ENCODE peak calls at places on chromosome 12, in seven cellular contexts. One of them, this sample, is unnamed. For H3K4me1, the result is how much of the 10 kb centered on the place peaks cover.

GRCh38 chr12:19121449-19122018 is 8.0 kb upstream of the PLEKHA5 start:
- DNase-seq in transverse colon: no peak
- DNase-seq in testis: no peak
- DNase-seq in lower lobe of right lung: no peak
- DNase-seq in aorta: no peak
- DNase-seq in pancreas: no peak
- DNase-seq in uterus: no peak
- DNase-seq in this sample: no peak

GRCh38 chr12:25712169-25712568 is 159.1 kb upstream of the LMNTD1 start:
- DNase-seq in lower lobe of right lung: no peak
- DNase-seq in testis: no peak
- DNase-seq in pancreas: no peak
- DNase-seq in aorta: no peak
- DNase-seq in transverse colon: no peak
- DNase-seq in uterus: no peak
- DNase-seq in this sample: no peak

GRCh38 chr12:12017135-12017581 is 53.6 kb upstream of the BCL2L14 start:
- DNase-seq in lower lobe of right lung: no peak
- DNase-seq in transverse colon: no peak
- DNase-seq in testis: no peak
- DNase-seq in aorta: no peak
- DNase-seq in uterus: no peak
- DNase-seq in pancreas: no peak
- DNase-seq in this sample: no peak

GRCh38 chr12:115042341-115042740 is 358.4 kb upstream of the TBX3 start:
- DNase-seq in transverse colon: no peak
- DNase-seq in pancreas: no peak
- DNase-seq in uterus: no peak
- DNase-seq in lower lobe of right lung: no peak
- DNase-seq in testis: no peak
- DNase-seq in aorta: no peak
- DNase-seq in this sample: no peak

GRCh38 chr12:46221255-46222128 is 47.4 kb downstream of the SLC38A1 start:
- DNase-seq in testis: no peak
- DNase-seq in uterus: no peak
- DNase-seq in pancreas: no peak
- DNase-seq in lower lobe of right lung: no peak
- DNase-seq in transverse colon: no peak
- DNase-seq in aorta: no peak
- DNase-seq in this sample: no peak

GRCh38 chr12:111180830-111181726 is 187.8 kb downstream of the PHETA1 start:
- DNase-seq in lower lobe of right lung: peak
- DNase-seq in pancreas: peak
- DNase-seq in aorta: peak
- DNase-seq in uterus: peak
- DNase-seq in testis: peak
- DNase-seq in transverse colon: peak
- DNase-seq in this sample: peak

GRCh38 chr12:49867580-49868341 is 24.9 kb upstream of the BCDIN3D start:
- DNase-seq in lower lobe of right lung: no peak
- DNase-seq in aorta: no peak
- DNase-seq in transverse colon: no peak
- DNase-seq in pancreas: no peak
- DNase-seq in uterus: no peak
- DNase-seq in testis: peak
- DNase-seq in this sample: no peak

GRCh38 chr12:91422107-91422506 is 239.5 kb upstream of the DCN start:
- DNase-seq in pancreas: no peak
- DNase-seq in transverse colon: peak
- DNase-seq in uterus: no peak
- DNase-seq in lower lobe of right lung: no peak
- DNase-seq in aorta: no peak
- DNase-seq in testis: no peak
- DNase-seq in this sample: peak

GRCh38 chr12:80690513-80690912 is 16.9 kb upstream of the MYF6 start:
- DNase-seq in aorta: no peak
- DNase-seq in testis: no peak
- DNase-seq in transverse colon: no peak
- DNase-seq in uterus: no peak
- DNase-seq in lower lobe of right lung: no peak
- DNase-seq in pancreas: no peak
- DNase-seq in this sample: no peak

GRCh38 chr12:6937481-6938352 is 5.9 kb upstream of the RNU7-1 start:
- DNase-seq in aorta: peak
- DNase-seq in pancreas: peak
- DNase-seq in testis: peak
- DNase-seq in transverse colon: peak
- DNase-seq in lower lobe of right lung: peak
- DNase-seq in uterus: peak
- DNase-seq in this sample: peak

GRCh38 chr12:92485356-92486348 is 217.1 kb upstream of the PLEKHG7 start:
- DNase-seq in uterus: peak
- DNase-seq in transverse colon: no peak
- DNase-seq in pancreas: no peak
- DNase-seq in lower lobe of right lung: no peak
- DNase-seq in testis: no peak
- DNase-seq in aorta: no peak
- DNase-seq in this sample: no peak

DNA sequence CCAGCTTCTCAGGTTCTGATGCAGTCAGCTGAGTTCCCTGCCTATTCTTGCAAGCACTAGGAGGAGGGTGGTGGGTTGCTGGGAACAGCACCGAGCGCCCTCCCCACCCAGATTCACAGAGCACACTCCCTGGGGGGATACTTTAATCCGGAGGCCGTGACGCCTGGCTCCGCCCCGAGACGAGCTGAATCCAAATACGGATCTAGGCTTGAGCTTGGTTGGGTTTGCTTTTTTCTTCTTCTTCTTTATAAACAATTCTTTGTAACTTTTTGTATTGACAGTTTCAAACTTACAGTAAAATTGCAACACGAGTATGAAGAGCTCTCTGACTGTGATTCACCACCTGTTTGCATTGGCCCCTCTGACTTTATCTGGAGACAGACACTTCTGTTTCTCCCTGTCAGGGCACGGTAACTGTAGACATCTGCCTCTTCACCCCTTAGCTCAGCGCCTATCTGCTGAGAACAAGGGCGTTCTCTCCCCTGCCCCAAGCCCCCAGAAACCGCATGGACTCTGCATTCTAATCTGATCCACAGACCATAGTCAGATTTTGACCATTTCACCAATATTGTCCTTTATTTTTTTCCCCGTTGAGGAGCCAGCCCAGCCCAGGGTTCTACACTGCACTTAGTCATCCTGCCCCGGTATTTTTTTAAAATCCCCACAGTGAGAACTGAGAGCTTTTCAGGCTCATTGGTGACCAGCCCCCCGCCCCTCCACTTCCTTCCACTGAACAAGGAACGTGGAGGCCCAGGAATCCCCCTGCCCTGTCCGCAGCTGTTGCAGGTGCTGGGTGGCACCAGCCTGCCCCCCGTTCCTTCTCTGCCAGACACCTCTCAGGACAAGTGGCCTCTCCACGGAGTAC is 11.5 kb downstream of the RHOF start:
- DNase-seq in uterus: no peak
- DNase-seq in pancreas: no peak
- DNase-seq in testis: no peak
- DNase-seq in lower lobe of right lung: no peak
- DNase-seq in aorta: no peak
- DNase-seq in transverse colon: no peak
- DNase-seq in this sample: no peak
- H3K4me1 ChIP-seq in uterus: under half
- H3K4me1 ChIP-seq in pancreas: under half
- H3K4me1 ChIP-seq in testis: under half
- H3K4me1 ChIP-seq in lower lobe of right lung: under half
- H3K4me1 ChIP-seq in aorta: under half
- H3K4me1 ChIP-seq in transverse colon: under half
- H3K4me1 ChIP-seq in this sample: under half

GRCh38 chr12:94062194-94062593 is 86.2 kb upstream of the PLXNC1 start:
- DNase-seq in lower lobe of right lung: no peak
- DNase-seq in transverse colon: no peak
- DNase-seq in pancreas: no peak
- DNase-seq in aorta: no peak
- DNase-seq in uterus: no peak
- DNase-seq in testis: no peak
- DNase-seq in this sample: no peak
- H3K4me1 ChIP-seq in lower lobe of right lung: under half
- H3K4me1 ChIP-seq in transverse colon: under half
- H3K4me1 ChIP-seq in pancreas: under half
- H3K4me1 ChIP-seq in aorta: under half
- H3K4me1 ChIP-seq in uterus: under half
- H3K4me1 ChIP-seq in testis: under half
- H3K4me1 ChIP-seq in this sample: under half

DNA sequence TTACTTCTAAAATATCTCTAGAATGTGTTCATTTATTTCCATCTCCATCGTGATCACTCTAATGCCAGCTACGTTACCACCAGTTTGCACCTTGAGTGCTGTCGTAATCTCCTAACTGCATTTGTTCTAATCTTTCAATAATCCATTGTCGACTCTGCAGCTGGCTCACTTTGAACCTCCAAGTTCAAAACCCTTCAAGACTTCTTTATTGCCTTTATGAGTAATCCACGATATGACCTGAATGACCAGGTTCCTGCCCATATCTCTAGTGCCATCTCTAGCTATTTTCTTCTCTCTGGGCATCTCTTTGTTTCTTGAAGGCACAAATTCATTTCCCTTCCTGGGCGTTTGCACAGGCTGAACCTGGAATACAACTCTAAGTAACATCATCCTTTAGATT is 76.7 kb downstream of the SRGAP1 start:
- DNase-seq in aorta: no peak
- DNase-seq in uterus: no peak
- DNase-seq in pancreas: no peak
- DNase-seq in transverse colon: no peak
- DNase-seq in testis: no peak
- DNase-seq in lower lobe of right lung: no peak
- DNase-seq in this sample: no peak
- H3K4me1 ChIP-seq in aorta: under half
- H3K4me1 ChIP-seq in uterus: under half
- H3K4me1 ChIP-seq in pancreas: under half
- H3K4me1 ChIP-seq in transverse colon: under half
- H3K4me1 ChIP-seq in testis: under half
- H3K4me1 ChIP-seq in lower lobe of right lung: under half
- H3K4me1 ChIP-seq in this sample: under half

DNA sequence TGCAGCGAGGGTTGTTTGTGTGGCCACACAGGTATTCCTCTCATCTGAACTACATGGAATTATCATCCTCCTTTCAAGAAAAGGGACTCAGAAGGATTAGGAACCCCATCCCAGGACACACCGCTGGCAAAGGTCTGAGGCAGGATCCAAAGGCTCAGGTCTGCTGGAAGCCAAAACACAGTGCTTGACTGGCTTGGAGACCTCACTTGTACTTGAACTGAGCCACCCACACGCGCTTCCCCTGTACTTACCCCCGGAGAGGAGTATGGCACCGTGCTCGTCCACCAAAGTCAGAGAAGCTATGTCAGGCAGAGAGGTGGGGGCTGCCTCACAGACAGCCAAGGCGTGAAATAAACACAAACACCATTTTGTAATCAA is 11.0 kb upstream of the SELPLG start:
- DNase-seq in testis: no peak
- DNase-seq in pancreas: no peak
- DNase-seq in transverse colon: no peak
- DNase-seq in aorta: no peak
- DNase-seq in uterus: no peak
- DNase-seq in lower lobe of right lung: no peak
- DNase-seq in this sample: no peak
- H3K4me1 ChIP-seq in testis: under half
- H3K4me1 ChIP-seq in pancreas: under half
- H3K4me1 ChIP-seq in transverse colon: under half
- H3K4me1 ChIP-seq in aorta: under half
- H3K4me1 ChIP-seq in uterus: under half
- H3K4me1 ChIP-seq in lower lobe of right lung: half or more
- H3K4me1 ChIP-seq in this sample: under half

DNA sequence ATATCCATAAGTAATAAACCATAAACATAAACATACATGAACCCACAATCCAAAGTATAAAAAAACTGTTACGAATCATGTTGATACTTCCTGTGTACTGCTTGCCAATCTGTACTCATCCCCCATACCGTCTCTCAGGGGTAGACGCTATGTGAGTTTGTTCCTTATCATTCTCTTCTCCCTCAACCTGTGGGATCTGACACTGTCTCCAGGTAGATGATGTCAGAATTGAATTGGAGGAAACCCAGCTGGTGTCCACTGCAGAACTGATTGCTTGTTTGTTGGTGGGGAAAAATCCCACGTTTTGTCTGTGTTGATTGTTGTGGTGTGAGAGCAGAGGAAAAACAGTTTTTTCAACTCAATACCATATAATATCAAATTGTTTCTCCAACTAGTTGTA is 50.8 kb downstream of the C12orf42 start:
- DNase-seq in lower lobe of right lung: no peak
- DNase-seq in transverse colon: no peak
- DNase-seq in aorta: no peak
- DNase-seq in testis: no peak
- DNase-seq in pancreas: no peak
- DNase-seq in uterus: no peak
- DNase-seq in this sample: no peak
- H3K4me1 ChIP-seq in lower lobe of right lung: under half
- H3K4me1 ChIP-seq in transverse colon: under half
- H3K4me1 ChIP-seq in aorta: under half
- H3K4me1 ChIP-seq in testis: under half
- H3K4me1 ChIP-seq in pancreas: under half
- H3K4me1 ChIP-seq in uterus: under half
- H3K4me1 ChIP-seq in this sample: under half

This sample was measured in colonic mucosa.